ENCODE peak calls at places on chromosomes 4 and X, in ten cellular contexts. T, K, B, N, D, V, S, X, P and I are unnamed samples.

GRCh38 chr4:84632092-84632491 is 49.2 kb downstream of the CDS1 start:
- DNase-seq in T (no peak), K (no peak), B (no peak), N (no peak), D (no peak), V (peak; percentile 90), S (no peak), X (no peak), P (no peak), I (no peak)

GRCh38 chr4:52755409-52755808 is 4.2 kb upstream of the ERVMER34-1 start:
- DNase-seq in T (no peak), K (no peak), B (no peak), N (no peak), D (no peak), V (no peak), S (no peak), X (no peak), P (no peak), I (no peak)

GRCh38 chr4:74444891-74445642 is at the start of gene AREG:
- DNase-seq in T (peak; percentile 27), K (peak; percentile 91), B (peak; percentile 40), N (peak; percentile 87), D (peak; percentile 17), V (peak; percentile 79), S (peak; percentile 95), X (peak; percentile 77), P (peak; percentile 38), I (peak; percentile 33)

GRCh38 chrX:147602297-147602696 is 309.4 kb upstream of the FMR1 start:
- DNase-seq in T (no peak), K (peak; percentile 8), B (no peak), N (no peak), D (no peak), V (no peak), S (no peak), X (no peak), P (no peak), I (no peak)

GRCh38 chr4:184792950-184793555 is 32.7 kb downstream of the ACSL1 start:
- DNase-seq in T (no peak), K (peak; percentile 60), B (no peak), N (no peak), D (peak; percentile 74), V (peak; percentile 98), S (peak; percentile 51), X (no peak), P (no peak), I (no peak)

GRCh38 chrX:39907964-39908616 is 189.7 kb downstream of the BCOR start:
- DNase-seq in T (no peak), K (peak; percentile 88), B (peak; percentile 24), N (peak; percentile 78), D (peak; percentile 76), V (peak; percentile 94), S (peak; percentile 78), X (no peak), P (no peak), I (peak; percentile 53)

GRCh38 chrX:141897690-141898089 is 6.0 kb upstream of the MAGEC1 start:
- DNase-seq in T (no peak), K (no peak), B (no peak), N (no peak), D (no peak), V (no peak), S (no peak), X (no peak), P (no peak), I (no peak)

GRCh38 chr4:102438873-102439614 is 62.1 kb upstream of the NFKB1 start:
- DNase-seq in T (no peak), K (peak; percentile 72), B (no peak), N (no peak), D (peak; percentile 85), V (peak; percentile 97), S (no peak), X (no peak), P (no peak), I (no peak)

GRCh38 chrX:14398725-14399124 is 130.6 kb upstream of the GLRA2 start:
- DNase-seq in T (no peak), K (peak; percentile 13), B (no peak), N (no peak), D (no peak), V (peak; percentile 86), S (no peak), X (no peak), P (no peak), I (no peak)

GRCh38 chr4:182842104-182842600 is 75.0 kb downstream of the DCTD start:
- DNase-seq in T (no peak), K (no peak), B (no peak), N (no peak), D (no peak), V (no peak), S (no peak), X (no peak), P (no peak), I (no peak)
- TF ChIP-seq CTCF in T (no peak), K (no peak), B (no peak), N (no peak), D (no peak), V (no peak), S (no peak), X (no peak), P (no peak), I (no peak)

GRCh38 chr4:39384563-39384962 is 18.4 kb upstream of the RFC1 start:
- DNase-seq in T (no peak), K (no peak), B (no peak), N (no peak), D (no peak), V (no peak), S (no peak), X (no peak), P (no peak), I (no peak)

GRCh38 chr4:39383690-39384089 is 17.5 kb upstream of the RFC1 start:
- DNase-seq in T (no peak), K (no peak), B (no peak), N (no peak), D (no peak), V (no peak), S (no peak), X (no peak), P (no peak), I (no peak)
- TF ChIP-seq CTCF in T (no peak), K (no peak), B (no peak), N (no peak), D (no peak), V (no peak), S (no peak), X (no peak), P (no peak), I (no peak)

GRCh38 chr4:8023696-8024033 is 84.0 kb upstream of the AFAP1 start:
- DNase-seq in T (no peak), K (no peak), B (no peak), N (no peak), D (no peak), V (no peak), S (no peak), X (no peak), P (no peak), I (no peak)

GRCh38 chr4:8019396-8020365 is 80.0 kb upstream of the AFAP1 start:
- DNase-seq in T (no peak), K (peak; percentile 65), B (no peak), N (no peak), D (no peak), V (no peak), S (peak; percentile 64), X (no peak), P (no peak), I (no peak)

GRCh38 chr4:8022767-8023695 is 83.4 kb upstream of the AFAP1 start:
- DNase-seq in T (no peak), K (no peak), B (no peak), N (no peak), D (no peak), V (no peak), S (no peak), X (no peak), P (no peak), I (no peak)

GRCh38 chr4:8024073-8024786 is 84.6 kb upstream of the AFAP1 start:
- DNase-seq in T (no peak), K (no peak), B (no peak), N (no peak), D (no peak), V (no peak), S (no peak), X (no peak), P (no peak), I (no peak)

GRCh38 chr4:8021796-8022195 is 82.1 kb upstream of the AFAP1 start:
- DNase-seq in T (no peak), K (no peak), B (no peak), N (no peak), D (no peak), V (no peak), S (no peak), X (no peak), P (no peak), I (no peak)
- TF ChIP-seq CTCF in T (no peak), K (no peak), B (no peak), N (no peak), D (peak; percentile 23), V (no peak), S (no peak), X (no peak), P (no peak), I (no peak)

DNA sequence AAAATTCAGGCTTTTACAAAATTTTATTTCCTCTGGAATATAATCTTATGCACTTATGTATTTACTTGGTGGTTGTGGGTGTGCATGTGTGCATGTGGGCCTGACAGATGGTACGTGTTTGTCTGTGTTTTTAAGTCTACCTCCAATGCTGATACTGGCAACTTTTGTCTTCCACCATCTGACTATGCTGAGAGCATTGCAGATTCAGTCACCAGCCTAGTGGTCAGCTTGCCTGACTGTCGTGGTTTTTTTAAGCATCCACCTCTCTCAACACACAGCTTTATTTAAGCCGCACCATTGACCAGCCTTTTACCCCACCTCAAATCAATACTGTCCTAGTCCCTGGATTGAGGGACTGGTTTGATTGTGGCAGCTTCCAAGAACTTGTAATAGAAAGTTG is 37.0 kb downstream of the FSTL5 start:
- DNase-seq in T (no peak), K (no peak), B (no peak), N (no peak), D (no peak), V (no peak), S (no peak), X (no peak), P (no peak), I (no peak)
- TF ChIP-seq CTCF in T (no peak), K (no peak), B (no peak), N (no peak), D (no peak), V (no peak), S (no peak), X (no peak), P (no peak), I (no peak)

GRCh38 chrX:28709421-28709820 is 122.2 kb downstream of the IL1RAPL1 start:
- DNase-seq in T (no peak), K (no peak), B (no peak), N (no peak), D (no peak), V (no peak), S (no peak), X (no peak), P (no peak), I (no peak)
- TF ChIP-seq CTCF in T (no peak), K (no peak), B (no peak), N (no peak), D (no peak), V (no peak), S (no peak), X (no peak), P (no peak), I (no peak)